ENCODE peak calls at places on chromosomes 5 and 9, in seven cellular contexts. K is neural crest cell, T is esophagus muscularis mucosa, U is transverse colon, S is mucosa of descending colon, Q is astrocyte of the spinal cord, H is fibroblast of pulmonary artery. V is an unnamed sample.

GRCh38 chr5:31064215-31064614 is 129.3 kb upstream of the CDH6 start:
- DNase-seq in U (no peak), S (no peak), K (no peak), Q (no peak), T (no peak), H (no peak), V (no peak)

GRCh38 chr5:57186194-57186593 is 12.3 kb downstream of the GPBP1 start:
- DNase-seq in Q (no peak), S (no peak), T (no peak), K (no peak), U (no peak), H (no peak), V (no peak)

GRCh38 chr5:17224858-17225436 is 7.5 kb downstream of the BASP1 start:
- DNase-seq in T (no peak), Q (peak; percentile 68), K (no peak), U (no peak), S (no peak), H (peak; percentile 27), V (no peak)

GRCh38 chr5:170405822-170406221 is 16.7 kb upstream of the KCNMB1 start:
- DNase-seq in T (no peak), K (no peak), S (no peak), H (no peak), U (no peak), Q (no peak), V (no peak)

GRCh38 chr5:88877826-88878225 is 5.2 kb downstream of the MEF2C start:
- DNase-seq in H (peak; percentile 60), T (no peak), U (no peak), Q (peak; percentile 36), K (no peak), S (no peak), V (no peak)

GRCh38 chr5:155052532-155052931 is 39.0 kb downstream of the KIF4B start:
- DNase-seq in S (no peak), K (no peak), H (no peak), Q (no peak), U (no peak), T (no peak), V (no peak)

GRCh38 chr9:2407450-2407849 is 214.1 kb upstream of the VLDLR start:
- DNase-seq in Q (no peak), U (no peak), S (no peak), H (no peak), T (no peak), K (no peak), V (no peak)

GRCh38 chr5:177495243-177496060 is 2.0 kb downstream of the PDLIM7 start:
- DNase-seq in H (peak; percentile 93), T (no peak), K (peak; percentile 66), U (peak; percentile 70), Q (peak; percentile 97), S (no peak), V (no peak)

GRCh38 chr9:71285191-71285656 is 163.8 kb upstream of the TRPM3 start:
- DNase-seq in K (peak; percentile 49), T (no peak), H (peak; percentile 74), S (peak; percentile 78), Q (peak; percentile 71), U (peak; percentile 11), V (no peak)

GRCh38 chr9:132590318-132591182 is 8.1 kb downstream of the BARHL1 start:
- DNase-seq in S (no peak), K (no peak), U (no peak), Q (no peak), H (no peak), T (no peak), V (no peak)

GRCh38 chr9:106467847-106468163 is 395.2 kb upstream of the ZNF462 start:
- DNase-seq in Q (no peak), K (no peak), T (no peak), H (no peak), S (no peak), U (no peak), V (no peak)

GRCh38 chr9:106467113-106467846 is 395.7 kb upstream of the ZNF462 start:
- DNase-seq in K (no peak), Q (no peak), T (no peak), U (no peak), S (no peak), H (no peak), V (no peak)

DNA sequence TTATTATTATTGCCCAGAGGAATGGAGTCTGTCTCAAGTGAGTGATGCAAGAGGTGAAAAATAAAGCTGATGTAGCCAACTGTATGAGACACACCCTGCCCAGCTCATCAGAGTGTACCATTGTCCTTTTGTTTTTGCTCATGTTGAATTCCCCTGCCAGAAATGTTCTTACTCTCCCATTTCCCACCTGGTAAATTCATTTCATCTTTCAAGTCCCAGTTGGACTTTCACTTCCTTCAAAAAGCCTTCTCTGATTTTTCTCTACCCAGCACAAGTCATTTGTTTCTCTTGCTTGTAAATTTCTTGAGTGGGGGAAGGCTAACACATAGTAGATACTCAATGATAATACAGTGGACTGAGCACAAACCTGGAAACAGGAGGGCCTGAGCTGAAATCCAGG is 394.5 kb upstream of the ZNF462 start:
- DNase-seq in Q (no peak), H (no peak), K (no peak), U (no peak), T (no peak), S (no peak), V (no peak)
- TF ChIP-seq CTCF in Q (no peak), H (no peak), K (no peak), U (no peak), T (no peak), S (no peak), V (no peak)

DNA sequence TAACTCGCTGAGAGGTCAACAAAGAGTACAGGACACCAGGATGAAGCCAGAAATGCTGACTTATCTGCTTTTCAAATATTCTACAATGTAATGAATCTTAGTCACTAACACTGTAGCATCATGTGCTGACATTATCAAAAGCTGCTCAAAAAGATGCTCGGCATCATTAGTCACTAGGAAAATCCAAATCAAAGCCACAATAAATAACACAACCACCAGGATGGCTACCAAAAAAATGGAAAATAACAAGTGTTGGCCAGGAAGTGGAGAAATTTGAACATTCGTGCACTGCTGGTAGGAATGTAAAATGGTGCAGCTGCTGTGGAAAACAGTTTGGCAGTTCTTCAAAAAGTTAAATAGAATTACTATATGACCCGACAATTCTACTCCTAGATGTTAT is 269.1 kb downstream of the GLIS3 start:
- DNase-seq in H (no peak), S (no peak), Q (peak; percentile 28), K (no peak), T (no peak), U (no peak), V (no peak)
- TF ChIP-seq CTCF in H (peak; percentile 0), S (no peak), Q (no peak), K (no peak), T (no peak), U (no peak), V (no peak)

GRCh38 chr5:141349917-141350619 is at the start of gene PCDHGB1:
- DNase-seq in K (peak; percentile 21), H (peak; percentile 66), T (no peak), U (peak; percentile 20), Q (peak; percentile 53), S (peak; percentile 27), V (no peak)
- TF ChIP-seq CTCF in K (peak; percentile 59), H (peak; percentile 55), T (peak; percentile 26), U (peak; percentile 15), Q (peak; percentile 57), S (no peak), V (no peak)

GRCh38 chr9:10045598-10045997 is 567.2 kb downstream of the PTPRD start:
- DNase-seq in Q (peak; percentile 37), U (no peak), S (no peak), H (peak; percentile 14), T (no peak), K (no peak), V (no peak)
- TF ChIP-seq CTCF in Q (peak; percentile 60), U (no peak), S (no peak), H (no peak), T (peak; percentile 28), K (peak; percentile 63), V (no peak)

GRCh38 chr5:78821519-78821918 is 163.6 kb downstream of the ARSB start:
- DNase-seq in Q (no peak), H (no peak), S (no peak), T (no peak), K (no peak), U (no peak), V (no peak)

GRCh38 chr5:78816143-78816765 is 167.7 kb upstream of the LHFPL2 start:
- DNase-seq in Q (no peak), T (no peak), U (no peak), K (no peak), S (no peak), H (no peak), V (no peak)

GRCh38 chr5:78819166-78819565 is 165.9 kb downstream of the ARSB start:
- DNase-seq in S (no peak), K (no peak), U (no peak), H (no peak), Q (no peak), T (no peak), V (no peak)

GRCh38 chr5:78823196-78823595 is 161.9 kb downstream of the ARSB start:
- DNase-seq in H (no peak), S (no peak), T (no peak), U (no peak), Q (no peak), K (no peak), V (no peak)

DNA sequence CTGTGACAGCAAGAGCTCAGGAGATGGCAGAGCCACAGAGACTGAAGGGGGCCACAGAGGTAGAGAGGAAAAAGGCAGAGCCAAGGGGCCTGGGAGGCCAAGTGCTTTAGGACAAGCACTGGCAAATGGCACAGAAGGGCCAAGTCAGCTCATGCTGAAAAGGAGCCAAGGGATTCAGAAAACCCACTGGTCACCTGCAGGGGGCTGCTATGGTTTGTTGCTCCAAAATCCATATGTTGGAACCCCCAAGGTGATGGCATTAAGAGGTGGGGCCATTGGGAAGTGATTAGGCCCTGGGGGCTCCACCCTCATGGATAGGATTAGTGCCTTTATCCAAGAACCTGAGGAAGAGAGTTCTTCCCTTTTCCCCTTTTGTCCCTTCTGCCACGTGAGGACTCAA is 165.4 kb downstream of the ARSB start:
- DNase-seq in T (no peak), K (no peak), H (no peak), Q (no peak), S (no peak), U (no peak), V (no peak)
- TF ChIP-seq CTCF in T (no peak), K (no peak), H (no peak), Q (no peak), S (no peak), U (no peak), V (no peak)

DNA sequence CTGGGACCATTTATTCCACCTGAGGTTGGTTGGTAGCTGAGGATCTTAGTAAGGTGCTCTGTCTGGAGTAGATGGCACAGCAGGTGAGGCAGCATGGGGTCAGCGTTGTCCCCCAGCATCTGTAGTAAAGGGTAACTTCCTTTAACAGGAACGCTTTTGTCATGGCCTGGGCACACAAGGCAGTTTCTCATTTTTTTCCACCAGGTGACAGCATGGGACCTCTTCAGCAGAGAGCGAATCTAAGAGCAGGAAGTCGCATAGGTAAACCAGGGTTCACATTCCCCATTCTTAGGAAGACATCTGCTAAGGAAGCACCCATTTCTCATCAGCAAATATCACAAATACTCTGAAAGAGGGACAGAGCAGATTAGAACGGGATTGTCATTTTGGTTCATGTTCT is 56.5 kb downstream of the GPR107 start:
- DNase-seq in U (no peak), H (no peak), T (no peak), S (no peak), K (no peak), Q (no peak), V (no peak)
- TF ChIP-seq CTCF in U (no peak), H (no peak), T (no peak), S (no peak), K (no peak), Q (peak; percentile 47), V (no peak)